ENCODE peak calls at places on chromosomes 4 and X, in six cellular contexts. J, F, U, O, L and Z are unnamed samples. For H3K36me3, the result is how much of the 10 kb centered on the place peaks cover.

GRCh38 chr4:62940229-62940628 is 1469.0 kb downstream of the TECRL start:
- DNase-seq in J (no peak), L (no peak), U (no peak), O (no peak), F (no peak), Z (no peak)

GRCh38 chr4:82782626-82783025 is 16.0 kb downstream of the SCD5 start:
- DNase-seq in J (no peak), F (no peak), O (no peak), L (no peak), U (no peak), Z (no peak)

GRCh38 chrX:23548164-23548563 is 119.1 kb upstream of the PRDX4 start:
- DNase-seq in L (no peak), J (no peak), O (no peak), U (no peak), F (no peak), Z (no peak)

GRCh38 chr4:87046111-87046510 is 111.3 kb downstream of the AFF1 start:
- DNase-seq in L (no peak), O (no peak), J (no peak), U (no peak), F (no peak), Z (no peak)

GRCh38 chrX:15143050-15143824 is 126.6 kb downstream of the ASB9 start:
- DNase-seq in U (peak), F (peak), J (peak), L (peak), O (peak), Z (peak)

GRCh38 chr4:52103314-52103713 is 52.2 kb downstream of the SPATA18 start:
- DNase-seq in L (no peak), J (no peak), O (peak), U (no peak), F (no peak), Z (no peak)

GRCh38 chrX:139932077-139932900 is 564 bp downstream of the ATP11C start:
- DNase-seq in O (peak), U (peak), F (peak), J (peak), L (peak), Z (peak)

GRCh38 chr4:107806196-107806595 is 18.5 kb upstream of the SGMS2 start:
- DNase-seq in O (no peak), F (no peak), U (no peak), J (no peak), L (no peak), Z (no peak)

GRCh38 chr4:38016698-38017097 is 56.5 kb downstream of the PTTG2 start:
- DNase-seq in U (no peak), L (no peak), J (no peak), O (no peak), F (no peak), Z (no peak)

GRCh38 chrX:14554132-14554715 is 24.9 kb downstream of the GLRA2 start:
- DNase-seq in L (no peak), U (no peak), F (peak), O (no peak), J (no peak), Z (no peak)

GRCh38 chr4:18847276-18847890 is 825.8 kb upstream of the LCORL start:
- DNase-seq in O (no peak), F (no peak), U (no peak), J (no peak), L (no peak), Z (no peak)

GRCh38 chrX:154019061-154019621 is 561 bp downstream of the IRAK1 start:
- DNase-seq in L (no peak), J (no peak), O (peak), U (no peak), F (no peak), Z (no peak)

GRCh38 chr4:125796138-125796537 is 481.4 kb downstream of the FAT4 start:
- DNase-seq in O (no peak), J (no peak), L (no peak), F (no peak), U (no peak), Z (no peak)

GRCh38 chr4:145315828-145316227 is 135.4 kb upstream of the OTUD4 start:
- DNase-seq in J (no peak), L (no peak), O (no peak), U (no peak), F (no peak), Z (no peak)

GRCh38 chr4:16289872-16290554 is 63.7 kb upstream of the TAPT1 start:
- DNase-seq in O (peak), U (no peak), J (no peak), F (peak), L (peak), Z (no peak)

GRCh38 chrX:17732138-17732783 is 5.0 kb upstream of the SCML1 start:
- DNase-seq in F (no peak), U (no peak), J (no peak), O (no peak), L (no peak), Z (no peak)

GRCh38 chrX:153454901-153455550 is 9.2 kb upstream of the TREX2 start:
- DNase-seq in J (no peak), L (no peak), F (no peak), O (no peak), U (no peak), Z (no peak)

GRCh38 chr4:740656-741282 is 35.1 kb downstream of the PCGF3 start:
- DNase-seq in L (no peak), U (no peak), J (no peak), F (no peak), O (no peak), Z (peak)

GRCh38 chrX:118498351-118498750 is 2.7 kb downstream of the DOCK11 start:
- DNase-seq in L (no peak), O (no peak), J (no peak), F (no peak), U (no peak), Z (no peak)

GRCh38 chrX:39819921-39820849 is 277.6 kb downstream of the BCOR start:
- DNase-seq in U (peak), F (no peak), J (no peak), O (peak), L (no peak), Z (no peak)

GRCh38 chrX:53332204-53332603 is 50.8 kb upstream of the IQSEC2 start:
- DNase-seq in U (no peak), F (no peak), J (no peak), L (no peak), O (no peak), Z (no peak)

GRCh38 chr4:20255823-20256222 is 4.1 kb downstream of the SLIT2 start:
- DNase-seq in O (peak), L (no peak), J (no peak), F (no peak), U (no peak), Z (no peak)

GRCh38 chrX:40097492-40098263 is at the start of gene BCOR:
- DNase-seq in F (peak), O (peak), J (peak), U (peak), L (peak), Z (peak)

GRCh38 chr4:141350122-141350904 is 129.6 kb downstream of the ZNF330 start:
- DNase-seq in F (peak), J (peak), U (peak), L (no peak), O (no peak), Z (no peak)

GRCh38 chr4:150033937-150034336 is 44.3 kb upstream of the DCLK2 start:
- DNase-seq in O (no peak), U (peak), J (no peak), F (peak), L (no peak), Z (no peak)

GRCh38 chrX:4925911-4926310 is 1212.5 kb upstream of the PRKX start:
- DNase-seq in O (no peak), U (no peak), L (no peak), F (no peak), J (no peak), Z (no peak)

GRCh38 chr4:37970702-37971101 is 10.5 kb downstream of the PTTG2 start:
- DNase-seq in O (no peak), L (peak), J (peak), F (peak), U (peak), Z (peak)

GRCh38 chrX:151703487-151703886 is 8.2 kb downstream of the PRRG3 start:
- DNase-seq in U (peak), L (no peak), J (peak), O (no peak), F (peak), Z (no peak)

GRCh38 chrX:50158616-50159015 is 42.2 kb downstream of the AKAP4 start:
- DNase-seq in O (no peak), J (no peak), F (no peak), U (no peak), L (no peak), Z (no peak)

GRCh38 chr4:147846318-147847135 is 114.6 kb downstream of the ARHGAP10 start:
- DNase-seq in O (no peak), J (no peak), F (no peak), L (no peak), U (no peak), Z (no peak)

GRCh38 chr4:41748788-41749445 is 392 bp upstream of the PHOX2B start:
- DNase-seq in F (no peak), U (no peak), L (no peak), O (peak), J (no peak), Z (no peak)

GRCh38 chr4:39855909-39856512 is 121.7 kb downstream of the PDS5A start:
- DNase-seq in J (no peak), U (no peak), L (no peak), F (no peak), O (no peak), Z (no peak)

GRCh38 chr4:56118055-56118454 is 169.3 kb downstream of the CEP135 start:
- DNase-seq in L (no peak), J (no peak), O (no peak), U (no peak), F (no peak), Z (no peak)

GRCh38 chr4:1166509-1167243 is 5.7 kb downstream of the SPON2 start:
- DNase-seq in O (no peak), U (no peak), L (no peak), F (no peak), J (no peak), Z (peak)

GRCh38 chr4:107036602-107037151 is 564 bp upstream of the DKK2 start:
- DNase-seq in F (no peak), U (no peak), O (peak), L (no peak), J (no peak), Z (no peak)

GRCh38 chr4:93313207-93313606 is 515.3 kb upstream of the ATOH1 start:
- DNase-seq in J (no peak), O (peak), L (no peak), U (no peak), F (no peak), Z (no peak)

GRCh38 chr4:141647982-141648381 is 11.6 kb downstream of the IL15 start:
- DNase-seq in U (no peak), J (no peak), O (no peak), F (no peak), L (no peak), Z (no peak)

GRCh38 chrX:49879656-49880277 is 483 bp downstream of the USP27X start:
- DNase-seq in J (no peak), O (no peak), F (no peak), U (no peak), L (no peak), Z (no peak)

GRCh38 chr4:11623726-11624037 is 195.0 kb upstream of the HS3ST1 start:
- DNase-seq in L (peak), U (peak), J (peak), F (peak), O (peak), Z (no peak)

GRCh38 chr4:10085828-10086505 is 30.6 kb downstream of the WDR1 start:
- DNase-seq in U (no peak), L (no peak), F (no peak), J (peak), O (no peak), Z (no peak)

GRCh38 chr4:10085386-10085785 is 31.2 kb downstream of the WDR1 start:
- DNase-seq in J (peak), O (no peak), U (no peak), F (no peak), L (no peak), Z (peak)

GRCh38 chr4:10088135-10089010 is 28.2 kb downstream of the WDR1 start:
- DNase-seq in J (no peak), F (no peak), O (no peak), U (no peak), L (no peak), Z (peak)

GRCh38 chr4:10087152-10087791 is 29.3 kb downstream of the WDR1 start:
- DNase-seq in F (no peak), U (no peak), L (no peak), O (no peak), J (no peak), Z (peak)

GRCh38 chr4:10086506-10087120 is 30.0 kb downstream of the WDR1 start:
- DNase-seq in L (no peak), F (no peak), O (no peak), U (no peak), J (peak), Z (peak)
- H3K36me3 ChIP-seq in L (under half), F (under half), O (under half), U (half or more), J (half or more), Z (under half)

DNA sequence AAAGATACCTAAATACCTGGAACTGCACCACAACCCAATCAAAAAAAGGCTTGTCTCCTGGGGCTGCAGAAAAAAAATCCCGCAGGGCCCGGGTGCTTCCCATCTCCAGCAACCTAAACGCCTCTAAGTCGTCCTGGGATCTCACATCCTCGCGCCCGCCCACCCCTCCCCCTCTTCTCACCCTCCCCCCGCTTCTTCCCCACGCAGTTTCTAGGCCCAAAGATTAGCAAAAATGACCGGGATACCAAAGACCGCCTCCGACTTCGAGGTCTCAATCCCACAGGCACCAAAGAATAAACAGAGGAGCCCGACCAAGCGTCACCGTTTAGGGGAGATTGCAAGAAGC is 643 bp downstream of the ATRX start:
- DNase-seq in O (peak), U (no peak), L (no peak), J (no peak), F (peak), Z (no peak)
- H3K27ac ChIP-seq in O (peak), U (peak), L (peak), J (peak), F (peak), Z (peak)

DNA sequence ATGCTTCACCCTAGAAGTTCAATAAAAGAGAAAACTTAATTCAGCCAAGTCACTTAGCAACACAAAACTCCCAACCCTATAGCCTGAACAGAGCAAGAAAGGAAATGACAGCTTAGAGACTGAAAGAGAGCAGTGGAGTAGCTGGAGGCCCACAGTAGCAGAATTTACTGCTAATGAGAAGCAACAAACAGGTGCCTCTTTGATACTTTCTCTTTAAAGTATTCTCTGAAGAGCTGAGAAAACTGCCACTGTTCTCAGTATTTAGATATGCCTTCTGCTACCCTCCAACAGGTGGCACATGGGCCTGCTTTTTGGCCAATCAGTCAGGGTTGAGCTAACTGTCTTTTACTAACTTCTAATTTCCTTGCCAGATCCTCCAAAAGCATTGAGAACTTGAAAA is 240.0 kb downstream of the GPC3 start:
- DNase-seq in O (no peak), F (no peak), L (peak), J (no peak), U (no peak), Z (no peak)
- TF ChIP-seq CTCF in O (no peak), F (no peak), L (peak), J (no peak), U (no peak), Z (no peak)

GRCh38 chr4:24529555-24529954 is 54.8 kb downstream of the DHX15 start:
- DNase-seq in O (no peak), L (peak), F (no peak), J (no peak), U (no peak), Z (no peak)
- H3K36me3 ChIP-seq in O (under half), L (under half), F (under half), J (half or more), U (half or more), Z (under half)